ENCODE peak calls at places on chromosomes 3 and 15, in seven cellular contexts. K, U, Y, D, F, L and A are unnamed samples.

GRCh38 chr15:29352402-29352801 is 82.8 kb upstream of the NSMCE3 start:
- DNase-seq in K (no peak), U (no peak), Y (no peak), D (no peak), F (no peak), L (no peak), A (no peak)

GRCh38 chr15:56821721-56822425 is 88.6 kb upstream of the ZNF280D start:
- DNase-seq in K (peak), U (peak), Y (peak), D (peak), F (peak), L (peak), A (peak)

GRCh38 chr3:120399372-120399771 is 50.2 kb upstream of the LRRC58 start:
- DNase-seq in K (no peak), U (no peak), Y (no peak), D (no peak), F (no peak), L (no peak), A (no peak)

GRCh38 chr15:42494998-42495360 is 455 bp upstream of the SNAP23 start:
- DNase-seq in K (no peak), U (no peak), Y (no peak), D (peak), F (peak), L (peak), A (peak)

GRCh38 chr3:152398495-152398894 is 129.8 kb downstream of the MBNL1 start:
- DNase-seq in K (no peak), U (no peak), Y (no peak), D (no peak), F (no peak), L (no peak), A (no peak)

GRCh38 chr3:78901544-78901943 is 866.3 kb downstream of the ROBO1 start:
- DNase-seq in K (no peak), U (no peak), Y (no peak), D (no peak), F (no peak), L (no peak), A (no peak)

GRCh38 chr3:140953028-140953960 is 11.7 kb downstream of the SLC25A36 start:
- DNase-seq in K (no peak), U (no peak), Y (no peak), D (peak), F (no peak), L (no peak), A (peak)

GRCh38 chr3:151584603-151585002 is 123.7 kb upstream of the IGSF10 start:
- DNase-seq in K (no peak), U (no peak), Y (no peak), D (peak), F (no peak), L (no peak), A (no peak)

GRCh38 chr15:87362531-87362930 is 894.0 kb downstream of the NTRK3 start:
- DNase-seq in K (no peak), U (no peak), Y (no peak), D (no peak), F (no peak), L (no peak), A (peak)

GRCh38 chr3:104359546-104359945 is 1007.2 kb upstream of the ALCAM start:
- DNase-seq in K (no peak), U (no peak), Y (no peak), D (peak), F (no peak), L (peak), A (peak)

GRCh38 chr3:191141728-191142127 is 57.3 kb upstream of the OSTN start:
- DNase-seq in K (no peak), U (no peak), Y (no peak), D (peak), F (no peak), L (peak), A (peak)

GRCh38 chr15:40106203-40107161 is 2.2 kb downstream of the BMF start:
- DNase-seq in K (peak), U (peak), Y (peak), D (peak), F (no peak), L (no peak), A (peak)
- TF ChIP-seq CTCF in K (no peak), U (no peak), Y (no peak), D (no peak), F (no peak), L (no peak), A (no peak)

GRCh38 chr3:143640774-143641173 is 207.5 kb downstream of the SLC9A9 start:
- DNase-seq in K (no peak), U (no peak), Y (no peak), D (no peak), F (no peak), L (no peak), A (no peak)

GRCh38 chr3:143634991-143635390 is 213.3 kb downstream of the SLC9A9 start:
- DNase-seq in K (no peak), U (no peak), Y (peak), D (no peak), F (no peak), L (no peak), A (no peak)

GRCh38 chr3:143634427-143634826 is 213.8 kb downstream of the SLC9A9 start:
- DNase-seq in K (no peak), U (no peak), Y (no peak), D (no peak), F (no peak), L (no peak), A (no peak)

GRCh38 chr3:143633816-143634215 is 214.5 kb downstream of the SLC9A9 start:
- DNase-seq in K (no peak), U (no peak), Y (no peak), D (peak), F (no peak), L (no peak), A (no peak)

DNA sequence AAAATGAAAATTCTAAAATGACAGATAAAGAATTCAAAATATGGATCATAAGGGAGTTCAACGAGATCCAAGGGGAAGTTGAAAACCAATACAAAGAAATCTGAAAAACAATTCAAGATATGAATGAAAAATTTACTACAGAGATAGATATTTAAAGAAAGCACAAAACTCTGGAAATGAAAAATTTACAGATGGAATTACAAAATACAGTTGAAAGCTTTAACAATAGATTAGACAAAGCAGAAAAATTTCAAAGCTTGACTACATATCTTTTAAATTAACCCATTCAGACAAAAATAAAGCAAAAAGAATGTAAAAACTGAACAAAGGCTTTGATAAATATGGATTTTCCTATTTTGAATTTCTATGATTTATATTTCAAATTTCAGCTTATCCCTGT is 211.1 kb downstream of the SLC9A9 start:
- DNase-seq in K (no peak), U (no peak), Y (no peak), D (no peak), F (no peak), L (no peak), A (no peak)
- H3K4me3 ChIP-seq in K (no peak), U (no peak), Y (no peak), D (no peak), F (no peak), L (no peak), A (no peak)

GRCh38 chr3:31521468-31521867 is 11.3 kb upstream of the STT3B start:
- DNase-seq in K (no peak), U (no peak), Y (no peak), D (no peak), F (no peak), L (no peak), A (no peak)
- TF ChIP-seq CTCF in K (no peak), U (no peak), Y (no peak), D (no peak), F (no peak), L (no peak), A (no peak)

GRCh38 chr3:172071780-172072179 is 32.4 kb downstream of the FNDC3B start:
- DNase-seq in K (no peak), U (no peak), Y (peak), D (no peak), F (no peak), L (no peak), A (peak)

GRCh38 chr3:172070799-172071198 is 31.4 kb downstream of the FNDC3B start:
- DNase-seq in K (no peak), U (no peak), Y (no peak), D (no peak), F (no peak), L (no peak), A (no peak)

GRCh38 chr3:172069473-172069872 is 30.1 kb downstream of the FNDC3B start:
- DNase-seq in K (no peak), U (no peak), Y (peak), D (no peak), F (no peak), L (no peak), A (no peak)

GRCh38 chr3:172068977-172069376 is 29.6 kb downstream of the FNDC3B start:
- DNase-seq in K (no peak), U (no peak), Y (peak), D (no peak), F (no peak), L (no peak), A (no peak)

GRCh38 chr3:172070269-172070668 is 30.9 kb downstream of the FNDC3B start:
- DNase-seq in K (no peak), U (no peak), Y (no peak), D (no peak), F (no peak), L (no peak), A (no peak)
- H3K4me3 ChIP-seq in K (no peak), U (no peak), Y (no peak), D (no peak), F (no peak), L (no peak), A (no peak)

GRCh38 chr15:82105458-82106205 is 59.8 kb upstream of the MEX3B start:
- DNase-seq in K (no peak), U (no peak), Y (peak), D (peak), F (no peak), L (peak), A (peak)
- TF ChIP-seq CTCF in K (no peak), U (no peak), Y (no peak), D (no peak), F (peak), L (no peak), A (no peak)

GRCh38 chr3:184812845-184813157 is 835 bp downstream of the VPS8 start:
- DNase-seq in K (no peak), U (no peak), Y (no peak), D (no peak), F (no peak), L (no peak), A (no peak)

GRCh38 chr3:184814214-184814613 is 2.2 kb downstream of the VPS8 start:
- DNase-seq in K (no peak), U (no peak), Y (no peak), D (peak), F (no peak), L (no peak), A (no peak)

GRCh38 chr3:184811663-184811998 is 335 bp upstream of the VPS8 start:
- DNase-seq in K (no peak), U (no peak), Y (no peak), D (no peak), F (no peak), L (no peak), A (no peak)

GRCh38 chr3:184811999-184812844 is at the start of gene VPS8:
- DNase-seq in K (peak), U (peak), Y (peak), D (peak), F (peak), L (peak), A (peak)

GRCh38 chr3:184813357-184813756 is 1.4 kb downstream of the VPS8 start:
- DNase-seq in K (no peak), U (no peak), Y (no peak), D (no peak), F (no peak), L (no peak), A (no peak)
- H3K4me3 ChIP-seq in K (peak), U (peak), Y (no peak), D (no peak), F (no peak), L (no peak), A (peak)

GRCh38 chr3:22779737-22780136 is 423.4 kb upstream of the UBE2E2 start:
- DNase-seq in K (no peak), U (no peak), Y (no peak), D (no peak), F (no peak), L (peak), A (peak)

GRCh38 chr3:22777834-22778233 is 425.3 kb upstream of the UBE2E2 start:
- DNase-seq in K (no peak), U (no peak), Y (no peak), D (no peak), F (no peak), L (no peak), A (no peak)
- TF ChIP-seq CTCF in K (no peak), U (no peak), Y (no peak), D (no peak), F (no peak), L (no peak), A (no peak)

GRCh38 chr15:92831459-92832229 is 68.5 kb upstream of the CHD2 start:
- DNase-seq in K (peak), U (peak), Y (peak), D (peak), F (peak), L (peak), A (peak)
- H3K4me3 ChIP-seq in K (peak), U (peak), Y (no peak), D (no peak), F (peak), L (no peak), A (no peak)

GRCh38 chr3:171644681-171645080 is 165.6 kb downstream of the PLD1 start:
- DNase-seq in K (no peak), U (no peak), Y (peak), D (no peak), F (no peak), L (no peak), A (no peak)

GRCh38 chr3:171643033-171643432 is 167.2 kb downstream of the PLD1 start:
- DNase-seq in K (no peak), U (no peak), Y (no peak), D (no peak), F (no peak), L (no peak), A (no peak)

GRCh38 chr3:171646357-171647133 is 163.7 kb downstream of the PLD1 start:
- DNase-seq in K (no peak), U (no peak), Y (no peak), D (peak), F (peak), L (no peak), A (peak)

GRCh38 chr3:171640520-171641412 is 169.5 kb downstream of the PLD1 start:
- DNase-seq in K (no peak), U (no peak), Y (peak), D (peak), F (no peak), L (peak), A (peak)
- TF ChIP-seq CTCF in K (no peak), U (no peak), Y (no peak), D (peak), F (peak), L (peak), A (peak)